ENCODE peak calls at places on chromosomes 5 and 9, in ten cellular contexts. P, T, M, S, Y, F, C, I, A and B are unnamed samples.

GRCh38 chr9:131854906-131855504 is 115.1 kb upstream of the RAPGEF1 start:
- DNase-seq in C (no peak), I (no peak), S (peak), M (peak), F (no peak), T (no peak), P (no peak), A (no peak), Y (no peak), B (no peak)

GRCh38 chr5:18238321-18238720 is 604.1 kb downstream of the TAF11L14 start:
- DNase-seq in A (no peak), F (no peak), T (no peak), M (no peak), S (no peak), P (no peak), I (no peak), Y (no peak), C (no peak), B (no peak)

GRCh38 chr5:125162714-125163113 is 416.3 kb upstream of the ZNF608 start:
- DNase-seq in Y (no peak), I (no peak), A (no peak), S (no peak), F (no peak), M (no peak), T (no peak), C (no peak), P (no peak), B (no peak)

GRCh38 chr9:137127301-137128157 is 11.4 kb upstream of the GRIN1 start:
- DNase-seq in C (no peak), M (no peak), I (peak), P (no peak), S (peak), T (peak), F (no peak), Y (no peak), A (no peak), B (no peak)

GRCh38 chr5:92544567-92544966 is 1036.5 kb downstream of the NR2F1-AS1 start:
- DNase-seq in M (no peak), S (peak), C (no peak), I (no peak), F (no peak), P (no peak), T (no peak), Y (no peak), A (no peak), B (no peak)

GRCh38 chr5:145347026-145347616 is 488.0 kb downstream of the PRELID2 start:
- DNase-seq in F (no peak), C (no peak), S (peak), A (no peak), P (peak), Y (no peak), I (peak), T (no peak), M (peak), B (no peak)

GRCh38 chr5:145568581-145568980 is 266.6 kb downstream of the PRELID2 start:
- DNase-seq in C (no peak), T (no peak), Y (no peak), P (no peak), A (no peak), F (no peak), M (no peak), I (no peak), S (peak), B (no peak)

GRCh38 chr5:59766394-59766793 is 127.1 kb downstream of the PDE4D start:
- DNase-seq in M (no peak), T (peak), I (peak), F (no peak), P (no peak), C (no peak), A (no peak), Y (no peak), S (peak), B (no peak)

GRCh38 chr5:92927291-92927778 is 653.7 kb downstream of the NR2F1-AS1 start:
- DNase-seq in A (no peak), Y (no peak), M (no peak), S (no peak), T (no peak), I (no peak), P (peak), F (no peak), C (no peak), B (no peak)

GRCh38 chr9:115759411-115759810 is 394.2 kb upstream of the PAPPA start:
- DNase-seq in T (no peak), S (no peak), A (no peak), I (no peak), P (no peak), F (no peak), M (no peak), Y (no peak), C (no peak), B (no peak)

GRCh38 chr9:94757158-94757557 is 30.7 kb downstream of the AOPEP start:
- DNase-seq in T (no peak), M (peak), Y (no peak), F (no peak), A (no peak), C (no peak), I (no peak), S (peak), P (no peak), B (no peak)

GRCh38 chr9:119283118-119283794 is 86.0 kb downstream of the BRINP1 start:
- DNase-seq in S (no peak), A (peak), Y (peak), F (no peak), I (no peak), M (no peak), T (no peak), P (peak), C (no peak), B (no peak)

GRCh38 chr5:138139776-138140080 is 500 bp upstream of the NME5 start:
- DNase-seq in Y (no peak), F (no peak), S (no peak), M (no peak), A (no peak), P (no peak), T (no peak), C (no peak), I (no peak), B (no peak)

GRCh38 chr9:93225417-93225816 is 41.5 kb downstream of the WNK2 start:
- DNase-seq in A (no peak), M (no peak), C (no peak), T (no peak), Y (no peak), F (no peak), I (no peak), S (no peak), P (no peak), B (no peak)

GRCh38 chr9:35790385-35791291 is 753 bp upstream of the NPR2 start:
- DNase-seq in F (peak), S (peak), M (peak), I (peak), P (peak), Y (peak), C (no peak), T (peak), A (peak), B (peak)

GRCh38 chr5:67268233-67269011 is 71.8 kb upstream of the CD180 start:
- DNase-seq in I (peak), A (peak), Y (peak), S (peak), T (peak), F (peak), M (peak), C (no peak), P (peak), B (peak)

GRCh38 chr9:20701058-20701457 is 17.0 kb downstream of the FOCAD start:
- DNase-seq in M (no peak), T (no peak), Y (no peak), A (no peak), F (no peak), C (no peak), S (peak), I (no peak), P (no peak), B (no peak)

GRCh38 chr5:135225856-135226560 is 173.0 kb downstream of the MACROH2A1 start:
- DNase-seq in Y (peak), S (no peak), P (no peak), M (no peak), A (no peak), I (no peak), T (no peak), C (no peak), F (peak), B (no peak)

GRCh38 chr5:24232929-24233328 is 411.8 kb downstream of the CDH10 start:
- DNase-seq in F (no peak), C (no peak), Y (no peak), S (no peak), A (no peak), P (no peak), T (no peak), M (no peak), I (no peak), B (no peak)

GRCh38 chr5:75536694-75537360 is 25.1 kb downstream of the POLK start:
- DNase-seq in I (no peak), C (no peak), Y (no peak), A (no peak), S (no peak), F (no peak), M (no peak), P (peak), T (no peak), B (no peak)

GRCh38 chr5:96220610-96221390 is 212.2 kb downstream of the PCSK1 start:
- DNase-seq in C (peak), T (no peak), P (no peak), A (no peak), I (no peak), M (peak), F (no peak), Y (no peak), S (peak), B (no peak)

GRCh38 chr5:100772011-100772410 is 131.1 kb downstream of the ST8SIA4 start:
- DNase-seq in S (no peak), C (no peak), P (no peak), F (no peak), T (no peak), M (no peak), Y (no peak), I (no peak), A (no peak), B (no peak)

GRCh38 chr5:102778478-102778877 is 23.4 kb downstream of the PAM start:
- DNase-seq in M (peak), I (no peak), Y (no peak), T (no peak), F (no peak), C (peak), S (peak), A (no peak), P (no peak), B (no peak)

GRCh38 chr5:120463991-120464626 is at the start of gene PRR16:
- DNase-seq in M (no peak), F (no peak), A (peak), I (peak), P (peak), T (peak), C (peak), Y (peak), S (peak), B (no peak)

GRCh38 chr9:125890793-125891192 is 143.6 kb downstream of the PBX3 start:
- DNase-seq in Y (peak), P (no peak), C (no peak), M (no peak), I (no peak), A (no peak), S (no peak), T (no peak), F (no peak), B (no peak)

GRCh38 chr5:38467353-38468040 is 88.9 kb downstream of the LIFR start:
- DNase-seq in M (no peak), T (peak), C (no peak), S (peak), P (no peak), F (no peak), Y (peak), I (no peak), A (peak), B (peak)

GRCh38 chr9:130110166-130110565 is 56.5 kb downstream of the GPR107 start:
- DNase-seq in M (no peak), S (no peak), C (no peak), F (no peak), A (no peak), T (no peak), P (no peak), Y (no peak), I (no peak), B (no peak)

GRCh38 chr9:127897194-127897692 is 2.2 kb downstream of the ST6GALNAC6 start:
- DNase-seq in F (peak), C (peak), A (peak), M (no peak), S (peak), I (peak), T (peak), Y (peak), P (peak), B (peak)

GRCh38 chr5:170070556-170071412 is 34.9 kb upstream of the FOXI1 start:
- DNase-seq in S (peak), Y (no peak), C (no peak), I (peak), M (peak), P (peak), T (no peak), F (no peak), A (peak), B (peak)

GRCh38 chr9:97059661-97060060 is 20.7 kb upstream of the CTSV start:
- DNase-seq in C (no peak), A (no peak), P (no peak), M (no peak), T (no peak), F (no peak), S (no peak), Y (no peak), I (no peak), B (no peak)

GRCh38 chr5:5141625-5142527 is 1.7 kb downstream of the ADAMTS16 start:
- DNase-seq in I (peak), Y (peak), T (peak), A (no peak), M (peak), C (no peak), S (peak), F (no peak), P (peak), B (peak)

GRCh38 chr5:172374783-172375182 is 79.5 kb downstream of the SH3PXD2B start:
- DNase-seq in A (no peak), S (no peak), T (no peak), M (no peak), F (no peak), Y (no peak), P (no peak), C (no peak), I (no peak), B (no peak)

GRCh38 chr5:172370237-172370640 is 84.1 kb downstream of the SH3PXD2B start:
- DNase-seq in I (no peak), C (no peak), M (no peak), F (no peak), S (no peak), P (no peak), A (no peak), T (no peak), Y (no peak), B (no peak)

GRCh38 chr5:172365948-172366608 is 82.5 kb upstream of the UBTD2 start:
- DNase-seq in T (no peak), Y (no peak), M (no peak), C (no peak), P (no peak), F (no peak), S (no peak), I (no peak), A (no peak), B (no peak)

GRCh38 chr5:172373680-172374079 is 80.6 kb downstream of the SH3PXD2B start:
- DNase-seq in I (no peak), C (no peak), M (no peak), A (no peak), T (no peak), Y (no peak), F (no peak), S (no peak), P (no peak), B (no peak)

DNA sequence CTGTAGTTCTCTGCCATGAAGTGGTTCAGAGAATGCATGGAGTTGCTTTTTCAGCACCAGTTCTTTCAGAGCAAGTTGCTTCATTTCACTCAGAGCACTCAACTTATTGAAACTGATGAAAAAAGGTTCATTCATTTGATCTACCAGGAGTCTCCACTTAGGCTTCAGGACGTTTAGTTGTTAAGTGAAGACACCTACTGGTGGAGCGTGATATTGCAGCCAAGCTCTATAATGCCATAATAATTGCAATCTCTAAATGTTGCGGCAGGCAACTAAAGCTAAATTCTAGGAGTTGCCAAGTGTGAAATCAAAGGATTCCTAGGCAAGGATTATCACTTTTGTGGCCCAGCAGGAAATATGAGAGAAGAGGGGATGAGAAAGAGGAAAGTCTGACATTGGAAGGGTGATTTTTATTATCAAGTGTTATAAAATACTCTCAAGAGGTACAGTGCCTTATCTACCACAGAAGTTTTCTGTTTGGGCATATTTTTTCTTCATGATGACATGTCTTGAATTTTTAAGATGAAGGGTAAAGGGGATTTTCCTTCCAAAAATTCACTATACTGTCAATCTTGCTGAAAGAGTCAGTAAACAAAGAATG is 83.6 kb downstream of the SH3PXD2B start:
- DNase-seq in M (no peak), C (no peak), A (no peak), F (no peak), S (peak), I (no peak), Y (no peak), P (peak), T (peak), B (peak)
- TF ChIP-seq CTCF in M (peak), C (peak), A (peak), F (peak), S (peak), I (peak), Y (peak), P (peak), T (peak), B (peak)

GRCh38 chr5:27652505-27652904 is 614.1 kb upstream of the CDH9 start:
- DNase-seq in A (no peak), P (peak), M (no peak), F (no peak), C (no peak), S (no peak), T (no peak), I (no peak), Y (no peak), B (no peak)
- TF ChIP-seq CTCF in A (no peak), P (no peak), M (no peak), F (no peak), C (no peak), S (no peak), T (no peak), I (no peak), Y (no peak), B (no peak)

GRCh38 chr5:30802961-30803705 is 390.4 kb upstream of the CDH6 start:
- DNase-seq in F (no peak), M (no peak), S (no peak), T (no peak), Y (no peak), P (no peak), A (no peak), I (no peak), C (no peak), B (no peak)

GRCh38 chr5:30808996-30809395 is 384.5 kb upstream of the CDH6 start:
- DNase-seq in Y (no peak), M (no peak), S (peak), C (no peak), T (no peak), P (peak), A (no peak), I (no peak), F (no peak), B (no peak)

GRCh38 chr5:30809907-30810306 is 383.6 kb upstream of the CDH6 start:
- DNase-seq in C (no peak), F (no peak), I (no peak), Y (no peak), A (no peak), T (no peak), M (no peak), P (no peak), S (no peak), B (no peak)

DNA sequence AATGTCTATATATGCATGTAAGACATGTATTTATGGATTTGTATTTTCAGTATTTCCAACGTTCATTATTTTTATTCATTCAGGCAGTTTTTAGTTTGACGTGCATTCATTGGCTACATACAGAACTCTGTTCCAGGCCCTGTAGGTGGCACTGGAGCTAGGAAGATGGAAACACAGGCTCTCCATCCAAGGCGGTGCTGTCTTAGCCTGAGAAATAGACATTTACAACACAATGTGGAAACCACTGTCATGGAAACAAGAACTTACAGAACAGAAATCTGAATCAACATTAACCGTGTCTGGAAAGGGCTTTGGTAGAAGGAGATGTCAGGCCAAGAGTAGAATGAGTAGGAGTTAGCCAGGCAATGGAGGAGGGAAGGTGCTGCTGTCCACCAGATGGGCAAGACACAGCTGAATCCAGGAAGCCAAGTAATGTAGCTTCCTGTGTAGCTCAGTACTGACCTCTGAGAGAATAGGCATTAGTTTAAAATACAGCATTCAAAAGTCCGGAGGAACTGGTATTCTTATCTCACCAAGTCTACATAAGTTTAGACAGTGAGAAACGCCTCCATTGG is 388.7 kb upstream of the CDH6 start:
- DNase-seq in P (no peak), A (no peak), T (no peak), I (no peak), F (no peak), M (no peak), S (peak), Y (no peak), C (no peak), B (no peak)
- TF ChIP-seq CTCF in P (no peak), A (peak), T (no peak), I (no peak), F (no peak), M (no peak), S (peak), Y (no peak), C (no peak), B (no peak)

GRCh38 chr5:160905285-160905684 is 53.3 kb upstream of the ATP10B start:
- DNase-seq in S (no peak), C (no peak), I (no peak), Y (no peak), F (no peak), P (no peak), M (no peak), A (no peak), T (no peak), B (no peak)

GRCh38 chr5:160903076-160903475 is 51.1 kb upstream of the ATP10B start:
- DNase-seq in P (no peak), S (no peak), C (no peak), A (no peak), Y (no peak), F (no peak), T (no peak), M (no peak), I (no peak), B (no peak)

DNA sequence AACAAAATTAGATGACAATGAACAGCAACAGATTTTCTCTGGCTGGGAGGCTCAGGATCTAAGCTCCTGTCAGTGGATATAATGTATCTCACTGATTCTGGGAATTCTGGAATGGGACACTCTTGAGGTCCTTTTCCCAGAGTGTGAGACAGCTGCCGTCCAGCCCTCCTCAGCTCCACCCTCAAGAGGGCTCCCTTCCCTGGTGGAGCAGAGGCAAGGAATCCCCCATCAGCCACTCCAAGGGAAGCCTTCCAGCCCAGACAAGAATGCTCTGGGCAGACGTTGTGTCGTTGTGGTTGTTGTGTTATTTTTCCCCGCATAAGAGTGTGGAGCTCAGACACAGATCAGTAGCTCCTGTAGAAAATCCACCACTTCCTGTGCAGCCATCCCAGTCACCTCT is 47.7 kb upstream of the ATP10B start:
- DNase-seq in C (no peak), F (no peak), S (no peak), M (no peak), I (no peak), P (no peak), A (no peak), T (no peak), Y (no peak), B (no peak)
- TF ChIP-seq CTCF in C (no peak), F (no peak), S (no peak), M (no peak), I (no peak), P (no peak), A (no peak), T (no peak), Y (no peak), B (no peak)